ENCODE peak calls at places on chromosome 12, in five cellular contexts. A, C, Q, T and W are unnamed samples.

GRCh38 chr12:120869376-120869775 is 34.8 kb downstream of the SPPL3 start:
- DNase-seq in A (no peak), C (no peak), Q (no peak), T (no peak), W (no peak)

GRCh38 chr12:12018454-12018853 is 52.3 kb upstream of the BCL2L14 start:
- DNase-seq in A (peak; percentile 21), C (no peak), Q (no peak), T (no peak), W (peak; percentile 24)

GRCh38 chr12:32336261-32336660 is 63.1 kb upstream of the FGD4 start:
- DNase-seq in A (peak; percentile 5), C (no peak), Q (no peak), T (no peak), W (no peak)

GRCh38 chr12:121089031-121089812 is 43.5 kb upstream of the P2RX7 start:
- DNase-seq in A (no peak), C (no peak), Q (no peak), T (peak; percentile 18), W (no peak)

GRCh38 chr12:112149596-112149995 is 24.2 kb downstream of the TRAFD1 start:
- DNase-seq in A (no peak), C (no peak), Q (no peak), T (no peak), W (peak; percentile 63)

GRCh38 chr12:34404377-34405285 is 382.3 kb downstream of the ALG10 start:
- DNase-seq in A (no peak), C (no peak), Q (no peak), T (no peak), W (peak; percentile 1)

GRCh38 chr12:46198913-46199312 is 69.9 kb downstream of the SLC38A1 start:
- DNase-seq in A (no peak), C (no peak), Q (no peak), T (no peak), W (no peak)

GRCh38 chr12:49017764-49018281 is 753 bp downstream of the PRKAG1 start:
- DNase-seq in A (peak; percentile 78), C (no peak), Q (no peak), T (no peak), W (peak; percentile 52)

GRCh38 chr12:43117226-43117930 is 434.6 kb downstream of the ADAMTS20 start:
- DNase-seq in A (no peak), C (no peak), Q (no peak), T (no peak), W (no peak)

GRCh38 chr12:56839489-56840442 is 76.6 kb downstream of the HSD17B6 start:
- DNase-seq in A (peak; percentile 17), C (peak; percentile 80), Q (peak; percentile 48), T (peak; percentile 55), W (peak; percentile 58)

GRCh38 chr12:83245156-83245555 is 558.5 kb downstream of the TMTC2 start:
- DNase-seq in A (no peak), C (no peak), Q (no peak), T (no peak), W (no peak)

GRCh38 chr12:52268212-52268611 is 6.2 kb upstream of the KRT86 start:
- DNase-seq in A (peak; percentile 69), C (no peak), Q (no peak), T (no peak), W (no peak)

GRCh38 chr12:52271157-52271556 is 3.3 kb upstream of the KRT86 start:
- DNase-seq in A (peak; percentile 51), C (no peak), Q (no peak), T (no peak), W (no peak)

GRCh38 chr12:52267699-52268098 is 6.7 kb upstream of the KRT86 start:
- DNase-seq in A (no peak), C (no peak), Q (no peak), T (no peak), W (no peak)

GRCh38 chr12:52267266-52267665 is 7.2 kb upstream of the KRT86 start:
- DNase-seq in A (no peak), C (no peak), Q (no peak), T (no peak), W (no peak)

GRCh38 chr12:52270541-52271070 is 3.8 kb upstream of the KRT86 start:
- DNase-seq in A (no peak), C (no peak), Q (no peak), T (no peak), W (no peak)
- TF ChIP-seq EZH2phosphoT487 in A (no peak), C (no peak), Q (no peak), T (no peak), W (no peak)

GRCh38 chr12:116674643-116675183 is 63.2 kb downstream of the SPRING1 start:
- DNase-seq in A (peak; percentile 19), C (no peak), Q (no peak), T (no peak), W (no peak)
- TF ChIP-seq EZH2phosphoT487 in A (no peak), C (no peak), Q (no peak), T (no peak), W (no peak)

GRCh38 chr12:6766651-6767300 is 613 bp downstream of the PTMS start:
- DNase-seq in A (peak; percentile 90), C (peak; percentile 89), Q (no peak), T (peak; percentile 69), W (peak; percentile 93)
- TF ChIP-seq EZH2phosphoT487 in A (no peak), C (no peak), Q (no peak), T (no peak), W (no peak)

DNA sequence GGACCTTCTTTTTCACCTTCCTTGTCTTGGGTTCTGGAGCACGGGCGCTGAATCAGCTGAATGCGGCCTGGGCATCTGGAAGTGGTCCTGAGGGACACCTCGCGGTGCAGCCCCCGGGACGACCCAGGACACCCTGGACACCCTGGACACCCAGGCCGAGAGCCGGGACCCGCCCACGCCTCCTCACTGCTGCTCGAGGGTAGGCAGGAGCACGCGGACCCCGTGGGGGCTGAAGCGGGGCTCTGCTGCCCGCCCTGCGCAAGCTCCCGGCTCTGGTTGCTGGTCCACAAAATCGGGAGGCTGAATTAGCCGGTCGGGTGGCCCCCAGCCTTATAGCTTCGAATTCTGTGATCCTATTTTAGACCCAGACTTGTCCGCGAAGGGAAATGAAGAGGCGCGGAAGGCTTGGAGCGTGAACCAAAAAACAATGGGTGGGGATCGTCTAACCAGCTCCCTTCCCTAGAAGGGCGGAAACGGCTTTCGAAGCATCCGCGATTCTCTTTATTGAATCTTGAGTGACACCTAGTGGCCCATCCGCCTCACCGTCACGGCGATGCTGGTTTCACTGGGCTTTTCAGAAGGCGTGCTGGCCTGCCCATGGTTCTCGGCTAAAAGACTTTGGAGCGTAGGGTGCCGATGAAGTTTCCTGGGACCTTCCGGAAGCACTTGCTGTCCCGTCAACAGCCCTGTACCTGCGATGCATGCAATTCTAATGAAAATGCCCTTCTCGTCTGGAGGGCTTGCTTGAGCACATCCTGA is 46.3 kb upstream of the PLXNC1 start:
- DNase-seq in A (peak; percentile 96), C (peak; percentile 94), Q (peak; percentile 87), T (peak; percentile 87), W (peak; percentile 92)
- TF ChIP-seq EZH2phosphoT487 in A (no peak), C (no peak), Q (no peak), T (no peak), W (no peak)